ENCODE peak calls at places on chromosomes 12 and 14, in eight cellular contexts. L, S, E, H, F, B, J and G are unnamed samples.

GRCh38 chr12:50003595-50003994 is 21.7 kb downstream of the RACGAP1 start:
- DNase-seq in L (no peak), S (peak; percentile 19), E (peak; percentile 31), H (no peak), F (no peak), B (no peak), J (no peak), G (no peak)

GRCh38 chr14:102568115-102568614 is 24.3 kb upstream of the RCOR1 start:
- DNase-seq in L (peak; percentile 62), S (no peak), E (no peak), H (no peak), F (no peak), B (no peak), J (peak; percentile 57), G (no peak)

GRCh38 chr12:1606021-1606622 is 11.7 kb upstream of the FBXL14 start:
- DNase-seq in L (no peak), S (peak; percentile 82), E (peak; percentile 85), H (peak; percentile 92), F (peak; percentile 97), B (peak; percentile 45), J (peak; percentile 96), G (peak; percentile 72)

GRCh38 chr12:11171953-11172675 is 1.1 kb downstream of the SMIM10L1 start:
- DNase-seq in L (peak; percentile 27), S (no peak), E (peak; percentile 18), H (no peak), F (no peak), B (no peak), J (no peak), G (no peak)

GRCh38 chr14:61152851-61153364 is 128.2 kb downstream of the TMEM30B start:
- DNase-seq in L (no peak), S (peak; percentile 28), E (peak; percentile 29), H (no peak), F (no peak), B (no peak), J (no peak), G (no peak)

GRCh38 chr12:88663001-88663400 is 82.7 kb upstream of the KITLG start:
- DNase-seq in L (no peak), S (no peak), E (peak; percentile 13), H (no peak), F (no peak), B (no peak), J (no peak), G (no peak)

GRCh38 chr12:98224584-98225221 is 290.7 kb upstream of the TMPO start:
- DNase-seq in L (no peak), S (no peak), E (no peak), H (no peak), F (no peak), B (no peak), J (no peak), G (no peak)

GRCh38 chr14:80108430-80108829 is 102.9 kb downstream of the DIO2 start:
- DNase-seq in L (no peak), S (no peak), E (no peak), H (no peak), F (no peak), B (no peak), J (no peak), G (no peak)

GRCh38 chr12:82458101-82458500 is 99.8 kb downstream of the METTL25 start:
- DNase-seq in L (no peak), S (no peak), E (no peak), H (no peak), F (no peak), B (no peak), J (no peak), G (no peak)

GRCh38 chr14:52694761-52695480 is 437 bp downstream of the ERO1A start:
- DNase-seq in L (peak; percentile 75), S (peak; percentile 14), E (peak; percentile 30), H (no peak), F (peak; percentile 85), B (no peak), J (peak; percentile 64), G (no peak)

GRCh38 chr12:45670339-45671065 is 59.0 kb upstream of the ARID2 start:
- DNase-seq in L (no peak), S (no peak), E (peak; percentile 39), H (no peak), F (no peak), B (no peak), J (no peak), G (no peak)

GRCh38 chr12:132538336-132539015 is 48.5 kb downstream of the FBRSL1 start:
- DNase-seq in L (no peak), S (no peak), E (no peak), H (no peak), F (no peak), B (no peak), J (no peak), G (no peak)

GRCh38 chr12:54680374-54680773 is 32.2 kb upstream of the DCD start:
- DNase-seq in L (no peak), S (peak; percentile 1), E (no peak), H (no peak), F (no peak), B (no peak), J (peak; percentile 37), G (no peak)

GRCh38 chr12:34406996-34407300 is 384.7 kb downstream of the ALG10 start:
- DNase-seq in L (no peak), S (no peak), E (no peak), H (peak; percentile 5), F (peak; percentile 63), B (no peak), J (no peak), G (no peak)

GRCh38 chr14:35383569-35384385 is 20.8 kb downstream of the NFKBIA start:
- DNase-seq in L (no peak), S (no peak), E (no peak), H (no peak), F (no peak), B (no peak), J (no peak), G (no peak)

GRCh38 chr14:35861204-35861868 is 35.2 kb downstream of the BRMS1L start:
- DNase-seq in L (no peak), S (no peak), E (no peak), H (no peak), F (no peak), B (no peak), J (no peak), G (no peak)

GRCh38 chr14:71321556-71322315 is 414.5 kb downstream of the PCNX1 start:
- DNase-seq in L (peak; percentile 66), S (peak; percentile 36), E (peak; percentile 64), H (no peak), F (no peak), B (no peak), J (no peak), G (no peak)

GRCh38 chr14:104343294-104343625 is 204.9 kb downstream of the KIF26A start:
- DNase-seq in L (no peak), S (no peak), E (no peak), H (peak; percentile 35), F (no peak), B (no peak), J (no peak), G (no peak)

GRCh38 chr12:40663781-40664180 is 28.5 kb upstream of the CNTN1 start:
- DNase-seq in L (no peak), S (no peak), E (no peak), H (no peak), F (no peak), B (no peak), J (no peak), G (no peak)

GRCh38 chr12:40662366-40662765 is 29.9 kb upstream of the CNTN1 start:
- DNase-seq in L (no peak), S (no peak), E (no peak), H (no peak), F (no peak), B (no peak), J (no peak), G (no peak)

GRCh38 chr12:40672650-40673319 is 19.5 kb upstream of the CNTN1 start:
- DNase-seq in L (no peak), S (no peak), E (peak; percentile 18), H (no peak), F (no peak), B (no peak), J (no peak), G (peak; percentile 12)

GRCh38 chr12:40668095-40668494 is 24.1 kb upstream of the CNTN1 start:
- DNase-seq in L (no peak), S (no peak), E (no peak), H (no peak), F (no peak), B (no peak), J (no peak), G (no peak)
- TF ChIP-seq CTCF in L (no peak), S (no peak), E (no peak), H (no peak), F (no peak), B (no peak), J (no peak), G (no peak)

DNA sequence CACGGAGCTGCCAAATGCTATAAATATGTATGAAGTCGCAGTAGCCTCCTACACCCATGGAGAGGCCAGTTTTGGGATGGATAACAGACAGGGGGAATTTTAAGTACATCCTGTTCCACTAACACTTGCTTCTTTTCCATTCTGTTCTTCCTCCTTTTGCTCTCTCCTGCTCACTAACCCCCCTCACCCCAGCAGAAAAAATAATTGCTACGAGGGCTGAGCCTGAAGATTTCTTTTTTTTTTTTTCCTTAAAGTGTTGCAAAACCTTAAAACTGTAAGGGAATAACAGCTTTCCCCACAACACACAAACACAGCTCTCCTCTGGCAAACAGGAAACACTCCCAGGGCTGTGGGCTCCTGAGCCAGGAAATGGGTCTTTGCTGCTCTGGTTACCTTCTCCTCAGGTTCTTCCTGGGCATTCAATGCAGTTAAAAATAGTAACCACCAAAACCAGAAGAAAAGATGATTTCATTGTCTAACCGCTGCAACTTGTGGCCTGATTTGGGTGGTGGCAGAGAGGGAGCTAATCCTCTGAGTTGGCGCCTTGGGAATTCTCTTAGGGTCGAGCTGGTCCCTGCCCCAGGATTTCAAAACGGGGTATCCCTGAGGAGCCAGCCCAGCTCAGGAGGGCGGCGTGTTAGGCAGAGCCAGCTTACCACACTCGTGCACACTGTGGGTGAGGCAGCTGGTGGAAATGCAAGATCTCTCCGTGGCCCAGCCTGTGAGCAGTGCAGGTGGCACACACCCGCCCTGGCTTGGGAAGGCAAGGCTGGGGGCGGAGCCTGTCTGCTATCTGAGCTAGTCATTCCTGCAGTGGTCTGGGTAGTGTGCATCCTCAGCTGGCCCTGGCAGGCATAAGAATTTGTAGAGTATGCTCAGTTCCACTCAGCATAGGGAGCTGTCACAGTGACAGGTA is 17.1 kb upstream of the EMP1 start:
- DNase-seq in L (peak; percentile 71), S (no peak), E (peak; percentile 56), H (no peak), F (peak; percentile 84), B (no peak), J (peak; percentile 64), G (no peak)
- H3K4me3 ChIP-seq in L (peak overlapping the region; percentile 49), S (no peak overlapping the region), E (peak overlapping the region; percentile 10), H (peak overlapping the region; percentile 61), F (no peak overlapping the region), B (no peak overlapping the region), J (no peak overlapping the region), G (peak overlapping the region; percentile 29)

GRCh38 chr14:24133730-24134129 is 2.3 kb upstream of the PSME1 start:
- DNase-seq in L (peak; percentile 34), S (no peak), E (no peak), H (no peak), F (no peak), B (no peak), J (no peak), G (no peak)
- TF ChIP-seq CTCF in L (no peak), S (no peak), E (no peak), H (no peak), F (no peak), B (no peak), J (no peak), G (no peak)

DNA sequence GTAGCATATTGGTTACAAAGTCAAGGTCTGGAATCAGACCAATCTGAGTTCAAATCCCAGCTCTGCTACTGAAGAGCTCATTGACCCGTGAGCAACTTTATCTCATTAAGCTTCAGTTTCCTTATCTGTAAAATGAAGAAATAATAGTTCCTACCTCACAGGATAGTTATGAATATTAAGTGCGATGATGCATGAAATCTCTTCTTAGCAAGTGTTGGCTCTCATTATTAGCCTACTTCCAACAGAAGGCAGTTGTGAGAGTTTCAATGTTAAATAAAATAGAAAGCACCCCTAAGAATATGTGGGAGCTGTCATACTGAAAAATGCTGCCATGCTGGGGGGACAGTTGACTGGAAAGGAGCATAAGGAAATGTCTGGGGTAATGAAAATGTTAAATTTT is 39.0 kb upstream of the ITPR2 start:
- DNase-seq in L (no peak), S (no peak), E (no peak), H (no peak), F (no peak), B (no peak), J (no peak), G (peak; percentile 73)
- H3K4me3 ChIP-seq in L (no peak overlapping the region), S (no peak overlapping the region), E (no peak overlapping the region), H (no peak overlapping the region), F (no peak overlapping the region), B (no peak overlapping the region), J (no peak overlapping the region), G (no peak overlapping the region)